ENCODE peak calls at places on chromosomes 6 and 20, in six cellular contexts. One of them, this sample, is unnamed.

GRCh38 chr20:5073154-5074049 is 46.4 kb downstream of the PCNA start:
- DNase-seq in stomach: peak
- DNase-seq in HL-60: peak
- DNase-seq in uterus: peak
- DNase-seq in pancreas: peak
- DNase-seq in LNCaP clone FGC: peak
- DNase-seq in this sample: peak

GRCh38 chr6:112180095-112180820 is 74.1 kb downstream of the LAMA4 start:
- DNase-seq in stomach: no peak
- DNase-seq in HL-60: peak
- DNase-seq in uterus: no peak
- DNase-seq in pancreas: no peak
- DNase-seq in LNCaP clone FGC: peak
- DNase-seq in this sample: peak

GRCh38 chr6:1701668-1702353 is 92.1 kb downstream of the FOXC1 start:
- DNase-seq in stomach: no peak
- DNase-seq in HL-60: no peak
- DNase-seq in uterus: peak
- DNase-seq in pancreas: no peak
- DNase-seq in LNCaP clone FGC: no peak
- DNase-seq in this sample: peak

GRCh38 chr6:165744515-165745228 is 81.6 kb upstream of the PDE10A start:
- DNase-seq in stomach: no peak
- DNase-seq in HL-60: no peak
- DNase-seq in uterus: no peak
- DNase-seq in pancreas: no peak
- DNase-seq in LNCaP clone FGC: no peak
- DNase-seq in this sample: no peak

GRCh38 chr20:63022501-63022900 is 15.7 kb upstream of the BHLHE23 start:
- DNase-seq in stomach: no peak
- DNase-seq in HL-60: no peak
- DNase-seq in uterus: no peak
- DNase-seq in pancreas: peak
- DNase-seq in LNCaP clone FGC: no peak
- DNase-seq in this sample: no peak

GRCh38 chr6:136037885-136038460 is 186.5 kb downstream of the PDE7B start:
- DNase-seq in stomach: no peak
- DNase-seq in HL-60: no peak
- DNase-seq in uterus: peak
- DNase-seq in pancreas: peak
- DNase-seq in LNCaP clone FGC: no peak
- DNase-seq in this sample: peak

GRCh38 chr6:119612871-119613515 is 263.4 kb upstream of the MAN1A1 start:
- DNase-seq in stomach: no peak
- DNase-seq in HL-60: no peak
- DNase-seq in uterus: no peak
- DNase-seq in pancreas: no peak
- DNase-seq in LNCaP clone FGC: no peak
- DNase-seq in this sample: peak

GRCh38 chr6:130783416-130784107 is 43.6 kb upstream of the SMLR1 start:
- DNase-seq in stomach: no peak
- DNase-seq in HL-60: no peak
- DNase-seq in uterus: no peak
- DNase-seq in pancreas: no peak
- DNase-seq in LNCaP clone FGC: no peak
- DNase-seq in this sample: peak

GRCh38 chr6:104639671-104640070 is 220.0 kb downstream of the HACE1 start:
- DNase-seq in stomach: no peak
- DNase-seq in HL-60: peak
- DNase-seq in uterus: no peak
- DNase-seq in pancreas: no peak
- DNase-seq in LNCaP clone FGC: no peak
- DNase-seq in this sample: peak

GRCh38 chr6:147205690-147206600 is 1.7 kb downstream of the STXBP5 start:
- DNase-seq in stomach: no peak
- DNase-seq in HL-60: no peak
- DNase-seq in uterus: no peak
- DNase-seq in pancreas: no peak
- DNase-seq in LNCaP clone FGC: no peak
- DNase-seq in this sample: peak

GRCh38 chr6:111952821-111953535 is 79.7 kb upstream of the FYN start:
- DNase-seq in stomach: no peak
- DNase-seq in HL-60: no peak
- DNase-seq in uterus: peak
- DNase-seq in pancreas: no peak
- DNase-seq in LNCaP clone FGC: no peak
- DNase-seq in this sample: no peak

GRCh38 chr20:61635721-61636455 is 383.8 kb downstream of the CDH4 start:
- DNase-seq in stomach: no peak
- DNase-seq in HL-60: no peak
- DNase-seq in uterus: no peak
- DNase-seq in pancreas: no peak
- DNase-seq in LNCaP clone FGC: no peak
- DNase-seq in this sample: no peak

GRCh38 chr20:44914924-44915323 is 5.1 kb downstream of the PABPC1L start:
- DNase-seq in stomach: no peak
- DNase-seq in HL-60: no peak
- DNase-seq in uterus: no peak
- DNase-seq in pancreas: no peak
- DNase-seq in LNCaP clone FGC: no peak
- DNase-seq in this sample: no peak

GRCh38 chr6:498795-499231 is 107.3 kb downstream of the IRF4 start:
- DNase-seq in stomach: no peak
- DNase-seq in HL-60: peak
- DNase-seq in uterus: no peak
- DNase-seq in pancreas: no peak
- DNase-seq in LNCaP clone FGC: no peak
- DNase-seq in this sample: no peak

GRCh38 chr20:10581823-10582222 is 92.0 kb downstream of the JAG1 start:
- DNase-seq in stomach: no peak
- DNase-seq in HL-60: no peak
- DNase-seq in uterus: no peak
- DNase-seq in pancreas: no peak
- DNase-seq in LNCaP clone FGC: no peak
- DNase-seq in this sample: peak

GRCh38 chr6:24929255-24929654 is 6.5 kb downstream of the RIPOR2 start:
- DNase-seq in stomach: no peak
- DNase-seq in HL-60: no peak
- DNase-seq in uterus: no peak
- DNase-seq in pancreas: no peak
- DNase-seq in LNCaP clone FGC: no peak
- DNase-seq in this sample: no peak

GRCh38 chr20:24357169-24357568 is 112.3 kb upstream of the SYNDIG1 start:
- DNase-seq in stomach: peak
- DNase-seq in HL-60: no peak
- DNase-seq in uterus: no peak
- DNase-seq in pancreas: no peak
- DNase-seq in LNCaP clone FGC: peak
- DNase-seq in this sample: no peak

GRCh38 chr6:17878734-17879133 is 108.7 kb downstream of the KIF13A start:
- DNase-seq in stomach: no peak
- DNase-seq in HL-60: no peak
- DNase-seq in uterus: no peak
- DNase-seq in pancreas: no peak
- DNase-seq in LNCaP clone FGC: no peak
- DNase-seq in this sample: no peak

GRCh38 chr6:44016131-44016870 is 111.0 kb downstream of the MRPL14 start:
- DNase-seq in stomach: no peak
- DNase-seq in HL-60: no peak
- DNase-seq in uterus: peak
- DNase-seq in pancreas: no peak
- DNase-seq in LNCaP clone FGC: no peak
- DNase-seq in this sample: peak

GRCh38 chr6:170005680-170006470 is 254.5 kb downstream of the ERMARD start:
- DNase-seq in stomach: no peak
- DNase-seq in HL-60: no peak
- DNase-seq in uterus: no peak
- DNase-seq in pancreas: no peak
- DNase-seq in LNCaP clone FGC: no peak
- DNase-seq in this sample: no peak

GRCh38 chr20:59831024-59831900 is 102.2 kb downstream of the SYCP2 start:
- DNase-seq in stomach: peak
- DNase-seq in HL-60: no peak
- DNase-seq in uterus: no peak
- DNase-seq in pancreas: peak
- DNase-seq in LNCaP clone FGC: no peak
- DNase-seq in this sample: no peak

GRCh38 chr6:14865609-14866100 is 380.2 kb upstream of the JARID2 start:
- DNase-seq in stomach: no peak
- DNase-seq in HL-60: peak
- DNase-seq in uterus: no peak
- DNase-seq in pancreas: no peak
- DNase-seq in LNCaP clone FGC: no peak
- DNase-seq in this sample: peak

GRCh38 chr6:26270903-26271639 is 93.9 kb upstream of the BTN3A2 start:
- DNase-seq in stomach: peak
- DNase-seq in HL-60: no peak
- DNase-seq in uterus: peak
- DNase-seq in pancreas: no peak
- DNase-seq in LNCaP clone FGC: no peak
- DNase-seq in this sample: peak

GRCh38 chr20:36461600-36462439 is 79.5 kb upstream of the MYL9 start:
- DNase-seq in stomach: peak
- DNase-seq in HL-60: peak
- DNase-seq in uterus: peak
- DNase-seq in pancreas: peak
- DNase-seq in LNCaP clone FGC: no peak
- DNase-seq in this sample: peak

GRCh38 chr20:20198011-20198410 is 145.7 kb downstream of the CFAP61 start:
- DNase-seq in stomach: no peak
- DNase-seq in HL-60: no peak
- DNase-seq in uterus: no peak
- DNase-seq in pancreas: no peak
- DNase-seq in LNCaP clone FGC: no peak
- DNase-seq in this sample: no peak

GRCh38 chr20:44008806-44009678 is 94.4 kb downstream of the TOX2 start:
- DNase-seq in stomach: no peak
- DNase-seq in HL-60: no peak
- DNase-seq in uterus: no peak
- DNase-seq in pancreas: no peak
- DNase-seq in LNCaP clone FGC: peak
- DNase-seq in this sample: no peak

GRCh38 chr6:72624557-72625160 is 2.8 kb downstream of the KCNQ5 start:
- DNase-seq in stomach: no peak
- DNase-seq in HL-60: peak
- DNase-seq in uterus: no peak
- DNase-seq in pancreas: no peak
- DNase-seq in LNCaP clone FGC: no peak
- DNase-seq in this sample: no peak

GRCh38 chr6:153962548-153962947 is 76.5 kb upstream of the OPRM1 start:
- DNase-seq in stomach: no peak
- DNase-seq in HL-60: no peak
- DNase-seq in uterus: no peak
- DNase-seq in pancreas: no peak
- DNase-seq in LNCaP clone FGC: no peak
- DNase-seq in this sample: no peak
- H3K4me3 ChIP-seq in stomach: no peak
- H3K4me3 ChIP-seq in HL-60: no peak
- H3K4me3 ChIP-seq in uterus: no peak
- H3K4me3 ChIP-seq in pancreas: no peak
- H3K4me3 ChIP-seq in LNCaP clone FGC: no peak
- H3K4me3 ChIP-seq in this sample: no peak

DNA sequence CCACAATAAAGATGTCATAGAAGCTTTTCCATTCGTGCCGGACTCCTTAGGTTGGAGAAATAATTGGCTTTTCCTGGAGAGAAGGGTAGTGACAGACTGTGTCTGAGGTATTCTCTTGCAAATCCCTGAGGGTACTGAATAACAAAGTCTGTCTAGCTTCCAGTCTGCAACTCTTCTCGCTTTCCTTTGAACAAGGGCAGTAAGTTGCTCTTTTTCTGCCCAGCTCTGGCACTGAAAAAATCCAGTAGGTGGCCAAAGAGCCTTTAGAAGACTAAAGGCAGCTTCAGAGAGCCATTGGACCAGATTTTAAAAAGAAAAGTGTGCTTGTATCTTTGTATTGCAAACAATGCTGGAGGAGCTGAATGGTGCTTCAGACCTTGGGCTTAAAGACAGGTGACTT is 20.7 kb upstream of the RREB1 start:
- DNase-seq in stomach: no peak
- DNase-seq in HL-60: peak
- DNase-seq in uterus: no peak
- DNase-seq in pancreas: no peak
- DNase-seq in LNCaP clone FGC: no peak
- DNase-seq in this sample: peak
- H3K4me3 ChIP-seq in stomach: peak
- H3K4me3 ChIP-seq in HL-60: peak
- H3K4me3 ChIP-seq in uterus: peak
- H3K4me3 ChIP-seq in pancreas: no peak
- H3K4me3 ChIP-seq in LNCaP clone FGC: no peak
- H3K4me3 ChIP-seq in this sample: peak

DNA sequence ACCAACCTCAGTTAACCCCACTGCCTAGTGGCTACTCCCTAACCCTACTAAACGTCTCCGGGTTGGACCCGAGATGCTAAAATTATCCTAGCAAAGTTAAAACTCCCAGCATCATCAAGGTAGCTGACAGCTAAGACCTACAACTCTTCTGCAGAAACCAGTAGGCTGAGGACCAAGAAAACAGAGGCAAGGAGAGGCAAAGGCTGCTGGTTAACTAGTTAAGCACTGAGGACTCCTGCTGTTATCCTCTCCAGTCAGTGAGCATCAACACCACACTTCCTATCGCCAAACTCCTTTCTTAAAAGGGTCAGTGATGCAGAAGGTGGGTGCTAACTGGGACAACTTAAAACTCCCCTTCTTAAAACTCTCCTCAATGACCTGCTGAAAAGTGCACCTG is 1.8 kb downstream of the TRERF1 start:
- DNase-seq in stomach: no peak
- DNase-seq in HL-60: peak
- DNase-seq in uterus: no peak
- DNase-seq in pancreas: no peak
- DNase-seq in LNCaP clone FGC: no peak
- DNase-seq in this sample: peak
- H3K4me3 ChIP-seq in stomach: peak
- H3K4me3 ChIP-seq in HL-60: peak
- H3K4me3 ChIP-seq in uterus: peak
- H3K4me3 ChIP-seq in pancreas: no peak
- H3K4me3 ChIP-seq in LNCaP clone FGC: peak
- H3K4me3 ChIP-seq in this sample: peak

GRCh38 chr20:57222631-57222950 is 43.9 kb downstream of the BMP7 start:
- DNase-seq in stomach: no peak
- DNase-seq in HL-60: no peak
- DNase-seq in uterus: no peak
- DNase-seq in pancreas: no peak
- DNase-seq in LNCaP clone FGC: no peak
- DNase-seq in this sample: no peak

GRCh38 chr20:57224641-57225138 is 41.8 kb downstream of the BMP7 start:
- DNase-seq in stomach: no peak
- DNase-seq in HL-60: no peak
- DNase-seq in uterus: no peak
- DNase-seq in pancreas: no peak
- DNase-seq in LNCaP clone FGC: no peak
- DNase-seq in this sample: no peak

GRCh38 chr20:57223648-57224489 is 42.6 kb downstream of the BMP7 start:
- DNase-seq in stomach: no peak
- DNase-seq in HL-60: no peak
- DNase-seq in uterus: peak
- DNase-seq in pancreas: no peak
- DNase-seq in LNCaP clone FGC: no peak
- DNase-seq in this sample: peak

GRCh38 chr20:57225830-57226229 is 40.6 kb downstream of the BMP7 start:
- DNase-seq in stomach: no peak
- DNase-seq in HL-60: no peak
- DNase-seq in uterus: no peak
- DNase-seq in pancreas: no peak
- DNase-seq in LNCaP clone FGC: no peak
- DNase-seq in this sample: no peak

GRCh38 chr20:57225197-57225733 is 41.2 kb downstream of the BMP7 start:
- DNase-seq in stomach: no peak
- DNase-seq in HL-60: no peak
- DNase-seq in uterus: no peak
- DNase-seq in pancreas: no peak
- DNase-seq in LNCaP clone FGC: no peak
- DNase-seq in this sample: no peak
- H3K4me3 ChIP-seq in stomach: no peak
- H3K4me3 ChIP-seq in HL-60: no peak
- H3K4me3 ChIP-seq in uterus: no peak
- H3K4me3 ChIP-seq in pancreas: no peak
- H3K4me3 ChIP-seq in LNCaP clone FGC: no peak
- H3K4me3 ChIP-seq in this sample: no peak

This sample was measured in fibroblast of lung.